ENCODE peak calls at places on chromosomes 11 and 22, in nine cellular contexts. One of them, this sample, is unnamed.

GRCh38 chr11:64546600-64546999 is 44.4 kb upstream of the SLC22A12 start:
- DNase-seq in foreskin fibroblast: no peak
- DNase-seq in IMR-90: no peak
- DNase-seq in cardiac fibroblast: no peak
- DNase-seq in AG09309: no peak
- DNase-seq in Caco-2: no peak
- DNase-seq in psoas muscle: no peak
- DNase-seq in NB4: no peak
- DNase-seq in HAP-1: no peak
- DNase-seq in this sample: no peak

GRCh38 chr11:59102259-59102765 is 4.7 kb upstream of the FAM111B start:
- DNase-seq in foreskin fibroblast: peak
- DNase-seq in IMR-90: peak
- DNase-seq in cardiac fibroblast: peak
- DNase-seq in AG09309: no peak
- DNase-seq in Caco-2: no peak
- DNase-seq in psoas muscle: peak
- DNase-seq in NB4: no peak
- DNase-seq in HAP-1: no peak
- DNase-seq in this sample: peak

GRCh38 chr11:37072538-37072937 is 474.5 kb upstream of the RAG2 start:
- DNase-seq in foreskin fibroblast: no peak
- DNase-seq in IMR-90: no peak
- DNase-seq in cardiac fibroblast: no peak
- DNase-seq in AG09309: no peak
- DNase-seq in Caco-2: no peak
- DNase-seq in psoas muscle: no peak
- DNase-seq in NB4: no peak
- DNase-seq in HAP-1: no peak
- DNase-seq in this sample: no peak

GRCh38 chr11:5197538-5197937 is 2.9 kb downstream of the OR51V1 start:
- DNase-seq in foreskin fibroblast: peak
- DNase-seq in IMR-90: peak
- DNase-seq in cardiac fibroblast: peak
- DNase-seq in AG09309: no peak
- DNase-seq in Caco-2: no peak
- DNase-seq in psoas muscle: no peak
- DNase-seq in NB4: no peak
- DNase-seq in HAP-1: no peak
- DNase-seq in this sample: no peak

GRCh38 chr22:43537019-43537585 is 125.3 kb downstream of the MPPED1 start:
- DNase-seq in foreskin fibroblast: no peak
- DNase-seq in IMR-90: no peak
- DNase-seq in cardiac fibroblast: no peak
- DNase-seq in AG09309: no peak
- DNase-seq in Caco-2: no peak
- DNase-seq in psoas muscle: no peak
- DNase-seq in NB4: peak
- DNase-seq in HAP-1: peak
- DNase-seq in this sample: no peak

GRCh38 chr11:86704710-86705109 is 32.3 kb upstream of the ME3 start:
- DNase-seq in foreskin fibroblast: no peak
- DNase-seq in IMR-90: no peak
- DNase-seq in cardiac fibroblast: no peak
- DNase-seq in AG09309: no peak
- DNase-seq in Caco-2: no peak
- DNase-seq in psoas muscle: no peak
- DNase-seq in NB4: no peak
- DNase-seq in HAP-1: no peak
- DNase-seq in this sample: no peak

GRCh38 chr11:58057481-58057880 is 26.7 kb downstream of the OR6Q1 start:
- DNase-seq in foreskin fibroblast: no peak
- DNase-seq in IMR-90: peak
- DNase-seq in cardiac fibroblast: no peak
- DNase-seq in AG09309: no peak
- DNase-seq in Caco-2: no peak
- DNase-seq in psoas muscle: no peak
- DNase-seq in NB4: no peak
- DNase-seq in HAP-1: no peak
- DNase-seq in this sample: no peak

GRCh38 chr11:88523362-88524028 is 186.0 kb upstream of the CTSC start:
- DNase-seq in foreskin fibroblast: peak
- DNase-seq in IMR-90: peak
- DNase-seq in cardiac fibroblast: peak
- DNase-seq in AG09309: no peak
- DNase-seq in Caco-2: no peak
- DNase-seq in psoas muscle: no peak
- DNase-seq in NB4: peak
- DNase-seq in HAP-1: no peak
- DNase-seq in this sample: no peak

GRCh38 chr11:57083641-57084385 is 95.1 kb downstream of the OR5AK2 start:
- DNase-seq in foreskin fibroblast: no peak
- DNase-seq in IMR-90: no peak
- DNase-seq in cardiac fibroblast: no peak
- DNase-seq in AG09309: no peak
- DNase-seq in Caco-2: no peak
- DNase-seq in psoas muscle: no peak
- DNase-seq in NB4: no peak
- DNase-seq in HAP-1: no peak
- DNase-seq in this sample: no peak

GRCh38 chr11:66566221-66566620 is 2.2 kb downstream of the CTSF start:
- DNase-seq in foreskin fibroblast: no peak
- DNase-seq in IMR-90: no peak
- DNase-seq in cardiac fibroblast: no peak
- DNase-seq in AG09309: no peak
- DNase-seq in Caco-2: no peak
- DNase-seq in psoas muscle: no peak
- DNase-seq in NB4: no peak
- DNase-seq in HAP-1: no peak
- DNase-seq in this sample: no peak

GRCh38 chr11:66570117-66570825 is 1.9 kb upstream of the CTSF start:
- DNase-seq in foreskin fibroblast: no peak
- DNase-seq in IMR-90: no peak
- DNase-seq in cardiac fibroblast: no peak
- DNase-seq in AG09309: no peak
- DNase-seq in Caco-2: no peak
- DNase-seq in psoas muscle: no peak
- DNase-seq in NB4: no peak
- DNase-seq in HAP-1: peak
- DNase-seq in this sample: no peak

GRCh38 chr11:66569076-66569475 is 670 bp upstream of the CTSF start:
- DNase-seq in foreskin fibroblast: no peak
- DNase-seq in IMR-90: no peak
- DNase-seq in cardiac fibroblast: no peak
- DNase-seq in AG09309: no peak
- DNase-seq in Caco-2: no peak
- DNase-seq in psoas muscle: no peak
- DNase-seq in NB4: no peak
- DNase-seq in HAP-1: no peak
- DNase-seq in this sample: no peak

GRCh38 chr11:66568124-66568916 is at the start of gene CTSF:
- DNase-seq in foreskin fibroblast: peak
- DNase-seq in IMR-90: peak
- DNase-seq in cardiac fibroblast: peak
- DNase-seq in AG09309: no peak
- DNase-seq in Caco-2: no peak
- DNase-seq in psoas muscle: peak
- DNase-seq in NB4: peak
- DNase-seq in HAP-1: peak
- DNase-seq in this sample: peak

DNA sequence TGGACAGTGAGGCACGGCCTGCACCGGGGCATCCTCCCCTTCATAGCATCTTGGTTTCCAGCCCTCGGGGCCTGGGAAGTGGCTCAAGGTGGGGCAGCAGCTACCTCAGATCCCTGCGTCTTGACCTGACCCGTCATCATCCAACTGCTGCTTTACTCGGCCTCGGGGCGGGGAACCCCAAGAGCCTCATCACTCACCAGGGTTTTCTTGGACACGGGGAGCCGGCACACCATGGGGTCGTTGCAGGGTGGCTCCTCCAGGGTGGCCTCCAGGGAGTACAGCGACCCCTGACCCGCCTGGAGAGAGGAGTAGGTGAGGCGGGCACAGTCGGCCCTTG is 651 bp downstream of the CTSF start:
- DNase-seq in foreskin fibroblast: no peak
- DNase-seq in IMR-90: no peak
- DNase-seq in cardiac fibroblast: no peak
- DNase-seq in AG09309: no peak
- DNase-seq in Caco-2: no peak
- DNase-seq in psoas muscle: no peak
- DNase-seq in NB4: no peak
- DNase-seq in HAP-1: no peak
- DNase-seq in this sample: no peak
- H3K4me3 ChIP-seq in foreskin fibroblast: peak
- H3K4me3 ChIP-seq in IMR-90: peak
- H3K4me3 ChIP-seq in cardiac fibroblast: peak
- H3K4me3 ChIP-seq in AG09309: peak
- H3K4me3 ChIP-seq in Caco-2: no peak
- H3K4me3 ChIP-seq in psoas muscle: peak
- H3K4me3 ChIP-seq in NB4: no peak
- H3K4me3 ChIP-seq in HAP-1: peak
- H3K4me3 ChIP-seq in this sample: peak

GRCh38 chr11:120549346-120549745 is 37.8 kb downstream of the GRIK4 start:
- DNase-seq in foreskin fibroblast: no peak
- DNase-seq in IMR-90: no peak
- DNase-seq in cardiac fibroblast: no peak
- DNase-seq in AG09309: no peak
- DNase-seq in Caco-2: no peak
- DNase-seq in psoas muscle: no peak
- DNase-seq in NB4: no peak
- DNase-seq in HAP-1: no peak
- DNase-seq in this sample: no peak

GRCh38 chr11:120550007-120550406 is 38.5 kb downstream of the GRIK4 start:
- DNase-seq in foreskin fibroblast: no peak
- DNase-seq in IMR-90: no peak
- DNase-seq in cardiac fibroblast: no peak
- DNase-seq in AG09309: no peak
- DNase-seq in Caco-2: no peak
- DNase-seq in psoas muscle: no peak
- DNase-seq in NB4: no peak
- DNase-seq in HAP-1: no peak
- DNase-seq in this sample: no peak

GRCh38 chr11:120548682-120549209 is 37.2 kb downstream of the GRIK4 start:
- DNase-seq in foreskin fibroblast: no peak
- DNase-seq in IMR-90: no peak
- DNase-seq in cardiac fibroblast: no peak
- DNase-seq in AG09309: no peak
- DNase-seq in Caco-2: no peak
- DNase-seq in psoas muscle: no peak
- DNase-seq in NB4: no peak
- DNase-seq in HAP-1: no peak
- DNase-seq in this sample: no peak

GRCh38 chr11:120547871-120548681 is 36.5 kb downstream of the GRIK4 start:
- DNase-seq in foreskin fibroblast: peak
- DNase-seq in IMR-90: peak
- DNase-seq in cardiac fibroblast: peak
- DNase-seq in AG09309: peak
- DNase-seq in Caco-2: no peak
- DNase-seq in psoas muscle: peak
- DNase-seq in NB4: peak
- DNase-seq in HAP-1: peak
- DNase-seq in this sample: no peak

DNA sequence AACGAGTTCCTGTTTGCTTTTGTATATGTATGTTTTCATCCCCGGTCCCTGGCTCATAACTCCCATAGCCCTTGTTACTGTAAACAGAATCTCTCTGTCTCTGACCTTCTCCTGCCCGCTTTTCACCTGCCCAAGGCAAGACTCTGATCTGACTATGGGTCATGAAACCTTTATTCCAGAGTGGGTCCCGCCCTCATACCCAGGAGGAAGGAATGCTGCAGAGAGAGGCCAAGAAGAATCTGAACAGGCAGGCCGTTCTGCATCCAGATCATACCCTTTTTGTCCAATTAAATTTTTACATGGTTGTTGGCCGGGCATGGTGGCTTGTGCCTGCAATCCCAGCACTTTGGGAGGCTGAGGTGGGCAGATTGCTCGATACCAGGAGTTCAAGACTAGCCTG is 39.6 kb downstream of the GRIK4 start:
- DNase-seq in foreskin fibroblast: no peak
- DNase-seq in IMR-90: no peak
- DNase-seq in cardiac fibroblast: no peak
- DNase-seq in AG09309: no peak
- DNase-seq in Caco-2: no peak
- DNase-seq in psoas muscle: no peak
- DNase-seq in NB4: no peak
- DNase-seq in HAP-1: no peak
- DNase-seq in this sample: no peak
- H3K4me3 ChIP-seq in foreskin fibroblast: no peak
- H3K4me3 ChIP-seq in IMR-90: no peak
- H3K4me3 ChIP-seq in cardiac fibroblast: no peak
- H3K4me3 ChIP-seq in AG09309: no peak
- H3K4me3 ChIP-seq in Caco-2: no peak
- H3K4me3 ChIP-seq in psoas muscle: no peak
- H3K4me3 ChIP-seq in NB4: no peak
- H3K4me3 ChIP-seq in HAP-1: no peak
- H3K4me3 ChIP-seq in this sample: no peak

DNA sequence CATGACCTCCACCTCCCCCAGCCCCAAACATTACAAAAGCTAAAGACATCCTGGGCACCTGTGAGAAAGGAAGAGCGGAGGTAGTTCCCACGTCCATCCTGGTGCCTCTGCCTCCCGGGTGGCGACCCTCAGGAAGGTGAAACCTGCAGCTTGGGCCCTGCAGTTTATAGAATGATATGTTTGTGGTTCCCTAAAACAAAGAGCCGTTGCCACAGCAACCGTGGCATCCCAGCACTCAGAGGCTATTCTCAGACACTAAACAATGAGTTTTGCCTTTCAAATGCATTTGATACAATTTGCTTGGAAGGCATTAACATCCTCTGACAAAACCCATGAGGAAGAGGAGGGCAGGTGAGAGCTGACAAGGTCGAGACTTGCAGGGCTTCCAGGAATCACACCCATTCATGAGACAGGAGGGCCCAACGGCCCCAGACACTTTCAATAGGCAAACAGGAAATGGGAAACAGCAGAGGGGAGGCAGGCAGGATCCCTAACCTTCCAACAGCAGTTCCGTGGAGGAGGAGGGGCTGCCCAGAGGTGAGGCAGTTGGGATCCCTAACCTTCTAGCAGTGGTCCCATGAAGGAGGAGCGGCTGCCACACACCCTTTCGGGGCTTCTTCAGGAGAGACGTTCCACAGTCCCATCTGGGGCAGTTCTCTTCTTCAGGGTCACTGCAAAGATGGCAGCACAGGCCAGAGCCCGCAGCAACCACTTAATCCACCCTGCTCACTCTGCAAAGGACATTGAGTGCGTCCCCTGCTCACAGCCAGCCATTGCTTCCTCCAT is 379.2 kb downstream of the SHANK2 start:
- DNase-seq in foreskin fibroblast: no peak
- DNase-seq in IMR-90: no peak
- DNase-seq in cardiac fibroblast: no peak
- DNase-seq in AG09309: no peak
- DNase-seq in Caco-2: no peak
- DNase-seq in psoas muscle: no peak
- DNase-seq in NB4: no peak
- DNase-seq in HAP-1: no peak
- DNase-seq in this sample: no peak
- H3K4me3 ChIP-seq in foreskin fibroblast: no peak
- H3K4me3 ChIP-seq in IMR-90: no peak
- H3K4me3 ChIP-seq in cardiac fibroblast: no peak
- H3K4me3 ChIP-seq in AG09309: no peak
- H3K4me3 ChIP-seq in Caco-2: no peak
- H3K4me3 ChIP-seq in psoas muscle: no peak
- H3K4me3 ChIP-seq in NB4: no peak
- H3K4me3 ChIP-seq in HAP-1: no peak
- H3K4me3 ChIP-seq in this sample: no peak

GRCh38 chr22:50199251-50199721 is 1.5 kb upstream of the SELENOO start:
- DNase-seq in foreskin fibroblast: no peak
- DNase-seq in IMR-90: no peak
- DNase-seq in cardiac fibroblast: no peak
- DNase-seq in AG09309: no peak
- DNase-seq in Caco-2: no peak
- DNase-seq in psoas muscle: no peak
- DNase-seq in NB4: no peak
- DNase-seq in HAP-1: no peak
- DNase-seq in this sample: no peak
- H3K4me3 ChIP-seq in foreskin fibroblast: no peak
- H3K4me3 ChIP-seq in IMR-90: no peak
- H3K4me3 ChIP-seq in cardiac fibroblast: no peak
- H3K4me3 ChIP-seq in AG09309: no peak
- H3K4me3 ChIP-seq in Caco-2: no peak
- H3K4me3 ChIP-seq in psoas muscle: peak
- H3K4me3 ChIP-seq in NB4: no peak
- H3K4me3 ChIP-seq in HAP-1: no peak
- H3K4me3 ChIP-seq in this sample: no peak